ENCODE peak calls at places on chromosomes 6 and 20, in seven cellular contexts. O, T, S, Q, R, I and P are unnamed samples.

GRCh38 chr20:56604690-56605089 is 24.4 kb upstream of the TFAP2C start:
- DNase-seq in T (no peak), S (no peak), O (no peak), I (no peak), R (no peak), Q (no peak), P (no peak)

GRCh38 chr6:5626727-5627426 is 365.6 kb downstream of the FARS2 start:
- DNase-seq in T (no peak), O (no peak), S (no peak), Q (no peak), I (no peak), R (no peak), P (no peak)

GRCh38 chr20:63498950-63499332 is at the start of gene EEF1A2:
- DNase-seq in Q (no peak), S (no peak), I (no peak), R (peak), T (peak), O (no peak), P (no peak)

GRCh38 chr6:134678436-134678889 is 271.4 kb downstream of the ALDH8A1 start:
- DNase-seq in S (peak), O (no peak), I (peak), R (no peak), T (peak), Q (peak), P (peak)

GRCh38 chr6:106360989-106361430 is 493 bp downstream of the CRYBG1 start:
- DNase-seq in R (no peak), T (no peak), O (no peak), Q (no peak), S (peak), I (peak), P (no peak)

GRCh38 chr6:52087498-52087999 is at the start of gene PKHD1:
- DNase-seq in T (no peak), S (no peak), O (no peak), R (no peak), I (peak), Q (no peak), P (no peak)

GRCh38 chr6:28943557-28944411 is 20.0 kb upstream of the TRIM27 start:
- DNase-seq in R (peak), O (peak), T (peak), I (peak), Q (peak), S (peak), P (peak)

GRCh38 chr6:164069352-164070022 is 655.0 kb downstream of the QKI start:
- DNase-seq in I (no peak), Q (peak), S (no peak), T (peak), O (no peak), R (peak), P (no peak)

GRCh38 chr6:100138346-100139022 is 144.5 kb upstream of the MCHR2 start:
- DNase-seq in O (no peak), I (no peak), T (no peak), S (no peak), Q (no peak), R (no peak), P (no peak)

GRCh38 chr20:34334654-34335407 is 28.2 kb upstream of the ITCH start:
- DNase-seq in Q (no peak), I (no peak), T (no peak), S (no peak), O (no peak), R (peak), P (no peak)

GRCh38 chr6:166809721-166810120 is 146.6 kb downstream of the RNASET2 start:
- DNase-seq in Q (no peak), T (no peak), S (no peak), I (no peak), R (no peak), O (no peak), P (no peak)

GRCh38 chr6:65538644-65539043 is 168.4 kb downstream of the EYS start:
- DNase-seq in I (no peak), R (no peak), Q (no peak), T (no peak), S (no peak), O (no peak), P (no peak)

GRCh38 chr6:88868559-88868860 is 94.9 kb downstream of the RNGTT start:
- DNase-seq in Q (peak), I (no peak), T (no peak), S (no peak), O (no peak), R (no peak), P (no peak)

GRCh38 chr6:18206591-18206990 is 51.4 kb downstream of the KDM1B start:
- DNase-seq in T (no peak), I (no peak), Q (no peak), S (no peak), O (no peak), R (no peak), P (no peak)

GRCh38 chr20:60034231-60035110 is 76.2 kb downstream of the CDH26 start:
- DNase-seq in I (no peak), T (no peak), O (no peak), Q (no peak), R (no peak), S (no peak), P (no peak)

GRCh38 chr6:1188199-1188598 is 123.7 kb upstream of the FOXQ1 start:
- DNase-seq in O (no peak), Q (no peak), R (no peak), S (no peak), I (no peak), T (no peak), P (no peak)

GRCh38 chr6:128290221-128290620 is 230.2 kb downstream of the PTPRK start:
- DNase-seq in S (no peak), Q (no peak), R (no peak), O (no peak), T (no peak), I (no peak), P (no peak)
- H3K4me3 ChIP-seq in S (no peak), Q (no peak), R (no peak), O (no peak), T (no peak), I (no peak), P (no peak)

DNA sequence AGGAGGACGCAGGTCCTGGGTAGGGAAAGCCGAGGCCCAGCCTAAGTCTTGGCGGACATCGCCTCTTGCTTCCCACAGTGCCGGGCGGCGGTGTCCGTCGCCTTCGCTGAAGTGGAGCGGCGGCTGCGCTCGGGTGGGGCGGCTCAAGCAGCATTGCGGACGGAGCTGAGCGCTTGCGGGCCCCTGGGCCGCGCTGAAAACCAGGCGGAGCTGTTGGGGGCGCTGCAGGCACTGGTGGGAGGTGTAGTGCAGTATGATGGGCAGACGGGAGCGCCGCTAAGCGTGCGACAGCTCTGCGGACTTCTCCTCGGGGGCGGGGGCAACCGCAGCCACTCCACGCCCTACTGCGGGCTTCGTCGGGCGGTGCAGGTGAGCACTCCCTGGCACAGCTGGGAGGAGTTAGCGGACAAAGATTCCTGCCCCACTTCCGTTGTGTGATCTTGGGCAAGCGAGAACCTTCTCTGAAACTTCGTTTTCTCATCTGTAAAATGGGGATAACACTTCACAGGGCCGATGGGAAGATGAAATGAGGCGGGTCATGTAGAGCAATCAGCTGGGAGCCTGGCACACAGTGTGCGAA is 4.3 kb downstream of the PRSS16 start:
- DNase-seq in I (peak), T (peak), O (no peak), R (no peak), Q (peak), S (peak), P (no peak)
- TF ChIP-seq CTCF in I (peak), T (peak), O (no peak), R (no peak), Q (peak), S (peak), P (peak)

DNA sequence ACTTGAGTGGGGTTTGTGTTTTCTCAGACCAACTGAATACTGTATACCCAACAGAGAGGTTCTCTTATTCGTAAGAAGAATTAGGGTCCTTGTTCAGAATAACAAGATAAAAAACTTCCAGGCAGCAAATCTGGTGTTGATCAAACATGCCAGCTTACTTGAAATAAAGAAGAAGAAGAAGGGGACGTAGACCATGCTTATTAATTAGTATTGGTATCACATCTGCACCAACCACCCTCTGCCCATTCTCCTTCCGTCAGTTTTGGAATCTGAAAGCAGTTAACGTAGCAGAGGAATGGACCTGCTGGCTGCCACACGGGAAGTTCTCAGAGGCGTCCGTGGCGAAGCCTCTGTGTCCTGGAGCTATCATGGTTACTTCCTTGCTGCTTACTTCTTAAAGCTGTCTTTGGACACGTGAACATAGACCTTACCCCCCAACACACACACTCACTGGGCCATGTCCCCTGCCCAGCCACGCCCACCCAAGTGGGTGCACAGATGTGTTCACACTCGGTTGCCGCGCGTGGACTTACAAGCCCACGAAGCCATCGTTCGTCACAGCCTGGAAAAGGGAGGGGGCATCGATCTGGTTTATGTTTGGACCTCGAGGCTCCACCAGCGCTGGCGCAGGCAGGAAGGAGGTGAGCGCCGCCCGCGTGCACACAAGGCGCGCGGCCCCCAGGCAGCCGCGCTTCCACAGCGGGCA is 4.1 kb upstream of the DLL1 start:
- DNase-seq in R (no peak), Q (no peak), S (no peak), O (peak), I (no peak), T (no peak), P (no peak)
- H3K4me3 ChIP-seq in R (peak), Q (peak), S (no peak), O (peak), I (peak), T (peak), P (peak)

DNA sequence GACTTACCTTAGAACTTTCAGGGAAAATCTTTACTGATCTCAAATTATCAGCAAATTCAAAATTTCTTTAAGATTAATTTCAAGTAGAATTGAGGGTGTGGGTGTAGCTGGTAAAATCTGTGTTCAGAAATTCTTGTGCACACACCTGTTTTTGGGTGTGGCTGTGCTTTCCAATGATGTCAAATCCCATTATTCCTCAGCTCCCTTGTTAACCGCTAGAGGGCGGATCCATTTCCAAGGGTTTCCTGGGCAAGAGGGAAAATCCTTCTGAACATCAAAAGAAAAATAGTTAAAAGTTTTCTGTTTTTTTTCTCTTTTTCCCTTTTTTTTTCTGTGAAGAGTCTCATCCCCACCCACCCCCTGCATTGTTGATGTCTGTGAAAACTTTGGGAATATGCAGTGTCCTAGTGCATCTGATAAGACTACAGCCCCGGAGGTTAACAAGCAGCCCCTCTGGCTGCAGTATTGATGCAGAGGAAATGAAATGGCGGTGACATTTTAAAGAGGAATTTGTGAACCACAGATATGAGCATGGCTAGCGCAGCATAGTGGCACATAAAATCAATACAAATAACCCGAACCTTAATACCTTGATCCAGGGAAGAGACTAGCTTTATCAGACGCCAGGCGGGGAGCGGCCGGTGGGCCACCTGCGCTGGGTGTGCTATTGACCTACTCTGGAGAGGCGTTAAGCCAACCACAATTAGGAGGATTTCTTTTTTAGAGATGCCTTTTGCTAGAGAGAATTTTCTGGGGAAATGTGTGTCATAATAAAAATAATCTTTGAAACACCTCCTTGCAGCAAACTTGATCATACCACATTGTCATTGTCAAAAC is 130.9 kb downstream of the FOXA2 start:
- DNase-seq in I (peak), O (no peak), R (no peak), T (no peak), S (no peak), Q (peak), P (no peak)
- TF ChIP-seq CTCF in I (peak), O (peak), R (no peak), T (peak), S (peak), Q (peak), P (peak)

GRCh38 chr6:26194774-26195375 is 107.6 kb downstream of the HFE start:
- DNase-seq in O (no peak), R (no peak), I (no peak), T (no peak), Q (no peak), S (no peak), P (no peak)
- H3K4me3 ChIP-seq in O (peak), R (peak), I (no peak), T (peak), Q (peak), S (peak), P (peak)

DNA sequence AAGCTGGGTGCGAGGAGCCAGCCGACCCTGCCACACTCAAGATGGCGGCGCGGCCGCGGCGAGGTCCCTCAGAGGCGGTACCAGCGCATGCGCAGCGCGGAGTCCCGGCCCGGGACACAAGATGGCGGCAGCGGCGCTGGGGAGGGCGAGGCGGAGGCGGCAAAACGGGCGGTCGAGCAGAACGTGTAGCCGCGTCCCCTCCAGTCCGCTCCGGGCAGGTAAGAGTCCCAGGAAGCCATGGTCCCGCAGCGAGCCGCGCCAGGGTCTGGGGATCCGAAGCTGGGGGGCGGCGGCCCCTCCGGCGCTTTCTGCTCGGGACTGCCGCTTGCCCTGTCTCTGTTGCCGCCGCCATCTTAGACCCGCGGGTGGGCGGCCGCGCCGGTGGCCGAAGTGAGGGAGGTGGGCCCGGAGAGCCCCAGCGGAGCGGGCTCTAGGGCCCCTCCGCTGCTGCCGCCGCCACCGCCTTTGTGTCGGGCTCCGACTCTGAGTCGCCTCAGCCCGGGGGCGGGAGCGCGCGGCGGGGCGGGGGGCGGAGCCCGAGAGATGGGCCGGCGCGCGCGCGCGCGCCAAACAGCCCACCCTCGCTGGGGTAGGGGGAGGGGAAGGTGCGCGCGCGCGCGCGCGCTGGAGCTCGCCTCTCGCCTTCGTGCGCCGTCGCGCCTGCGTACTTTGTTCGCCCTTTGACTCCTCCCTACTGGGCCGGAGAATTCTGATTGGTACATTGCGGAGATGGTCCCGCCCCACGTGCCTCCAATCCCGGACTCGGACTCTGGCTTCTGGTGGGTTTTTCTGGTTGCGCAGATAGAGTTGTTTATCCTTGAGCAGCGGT is at the start of gene PCIF1:
- DNase-seq in Q (peak), S (peak), O (peak), I (peak), T (peak), R (peak), P (peak)
- TF ChIP-seq CTCF in Q (no peak), S (no peak), O (no peak), I (no peak), T (no peak), R (no peak), P (no peak)